ENCODE peak calls at places on chromosomes 1 and 21, in seven cellular contexts. One of them, this sample, is unnamed.

GRCh38 chr1:7257225-7257624 is 472.0 kb downstream of the CAMTA1 start:
- DNase-seq in globus pallidus: no peak
- DNase-seq in SW480: no peak
- DNase-seq in activated CD4-positive, alpha-beta T cell treated with anti-CD3 and anti-CD28 coated beads for 24 hours: no peak
- DNase-seq in esophagus squamous epithelium: no peak
- DNase-seq in pancreas: no peak
- DNase-seq in NCI-H146: peak
- DNase-seq in this sample: no peak

GRCh38 chr21:41601573-41602371 is 93.8 kb upstream of the TMPRSS2 start:
- DNase-seq in activated CD4-positive, alpha-beta T cell treated with anti-CD3 and anti-CD28 coated beads for 24 hours: no peak
- DNase-seq in SW480: no peak
- DNase-seq in pancreas: peak
- DNase-seq in globus pallidus: no peak
- DNase-seq in esophagus squamous epithelium: no peak
- DNase-seq in NCI-H146: no peak
- DNase-seq in this sample: no peak

GRCh38 chr1:219257751-219258150 is 84.1 kb downstream of the LYPLAL1 start:
- DNase-seq in pancreas: no peak
- DNase-seq in NCI-H146: no peak
- DNase-seq in globus pallidus: no peak
- DNase-seq in SW480: no peak
- DNase-seq in esophagus squamous epithelium: no peak
- DNase-seq in activated CD4-positive, alpha-beta T cell treated with anti-CD3 and anti-CD28 coated beads for 24 hours: no peak
- DNase-seq in this sample: no peak

GRCh38 chr1:17586172-17586963 is 46.9 kb downstream of the ARHGEF10L start:
- DNase-seq in NCI-H146: no peak
- DNase-seq in pancreas: no peak
- DNase-seq in globus pallidus: no peak
- DNase-seq in esophagus squamous epithelium: no peak
- DNase-seq in SW480: peak
- DNase-seq in activated CD4-positive, alpha-beta T cell treated with anti-CD3 and anti-CD28 coated beads for 24 hours: no peak
- DNase-seq in this sample: no peak

GRCh38 chr1:8382051-8382505 is 64.2 kb downstream of the SLC45A1 start:
- DNase-seq in activated CD4-positive, alpha-beta T cell treated with anti-CD3 and anti-CD28 coated beads for 24 hours: no peak
- DNase-seq in SW480: no peak
- DNase-seq in esophagus squamous epithelium: no peak
- DNase-seq in globus pallidus: peak
- DNase-seq in NCI-H146: no peak
- DNase-seq in pancreas: no peak
- DNase-seq in this sample: peak

GRCh38 chr1:193727850-193728249 is 541.4 kb upstream of the B3GALT2 start:
- DNase-seq in globus pallidus: no peak
- DNase-seq in esophagus squamous epithelium: no peak
- DNase-seq in NCI-H146: peak
- DNase-seq in SW480: no peak
- DNase-seq in pancreas: no peak
- DNase-seq in activated CD4-positive, alpha-beta T cell treated with anti-CD3 and anti-CD28 coated beads for 24 hours: no peak
- DNase-seq in this sample: no peak

GRCh38 chr1:159000627-159001026 is 9.1 kb upstream of the IFI16 start:
- DNase-seq in activated CD4-positive, alpha-beta T cell treated with anti-CD3 and anti-CD28 coated beads for 24 hours: no peak
- DNase-seq in globus pallidus: peak
- DNase-seq in pancreas: no peak
- DNase-seq in esophagus squamous epithelium: no peak
- DNase-seq in SW480: peak
- DNase-seq in NCI-H146: no peak
- DNase-seq in this sample: peak

GRCh38 chr1:205440476-205441317 is 15.1 kb downstream of the BLACAT1 start:
- DNase-seq in esophagus squamous epithelium: no peak
- DNase-seq in SW480: peak
- DNase-seq in activated CD4-positive, alpha-beta T cell treated with anti-CD3 and anti-CD28 coated beads for 24 hours: peak
- DNase-seq in pancreas: peak
- DNase-seq in NCI-H146: peak
- DNase-seq in globus pallidus: peak
- DNase-seq in this sample: peak

GRCh38 chr1:110554871-110555801 is 36.2 kb upstream of the KCNA10 start:
- DNase-seq in NCI-H146: peak
- DNase-seq in activated CD4-positive, alpha-beta T cell treated with anti-CD3 and anti-CD28 coated beads for 24 hours: peak
- DNase-seq in esophagus squamous epithelium: no peak
- DNase-seq in SW480: peak
- DNase-seq in globus pallidus: peak
- DNase-seq in pancreas: peak
- DNase-seq in this sample: peak

GRCh38 chr1:31405578-31406245 is 7.3 kb upstream of the SERINC2 start:
- DNase-seq in SW480: no peak
- DNase-seq in activated CD4-positive, alpha-beta T cell treated with anti-CD3 and anti-CD28 coated beads for 24 hours: no peak
- DNase-seq in NCI-H146: no peak
- DNase-seq in pancreas: no peak
- DNase-seq in esophagus squamous epithelium: no peak
- DNase-seq in globus pallidus: no peak
- DNase-seq in this sample: no peak

GRCh38 chr1:12296623-12297022 is 66.8 kb downstream of the VPS13D start:
- DNase-seq in SW480: no peak
- DNase-seq in NCI-H146: no peak
- DNase-seq in globus pallidus: no peak
- DNase-seq in esophagus squamous epithelium: no peak
- DNase-seq in activated CD4-positive, alpha-beta T cell treated with anti-CD3 and anti-CD28 coated beads for 24 hours: no peak
- DNase-seq in pancreas: no peak
- DNase-seq in this sample: no peak

GRCh38 chr1:112508242-112509004 is at the start of gene WNT2B:
- DNase-seq in globus pallidus: no peak
- DNase-seq in pancreas: peak
- DNase-seq in esophagus squamous epithelium: no peak
- DNase-seq in activated CD4-positive, alpha-beta T cell treated with anti-CD3 and anti-CD28 coated beads for 24 hours: peak
- DNase-seq in NCI-H146: peak
- DNase-seq in SW480: peak
- DNase-seq in this sample: peak

GRCh38 chr1:19811206-19811851 is 3.8 kb downstream of the RNF186 start:
- DNase-seq in NCI-H146: peak
- DNase-seq in SW480: peak
- DNase-seq in activated CD4-positive, alpha-beta T cell treated with anti-CD3 and anti-CD28 coated beads for 24 hours: peak
- DNase-seq in esophagus squamous epithelium: no peak
- DNase-seq in globus pallidus: no peak
- DNase-seq in pancreas: peak
- DNase-seq in this sample: no peak

GRCh38 chr1:175920401-175920800 is 177.0 kb upstream of the TNR start:
- DNase-seq in NCI-H146: no peak
- DNase-seq in activated CD4-positive, alpha-beta T cell treated with anti-CD3 and anti-CD28 coated beads for 24 hours: no peak
- DNase-seq in esophagus squamous epithelium: no peak
- DNase-seq in globus pallidus: no peak
- DNase-seq in SW480: no peak
- DNase-seq in pancreas: no peak
- DNase-seq in this sample: no peak

GRCh38 chr1:233075045-233075444 is 124.6 kb downstream of the NTPCR start:
- DNase-seq in NCI-H146: no peak
- DNase-seq in esophagus squamous epithelium: no peak
- DNase-seq in pancreas: no peak
- DNase-seq in activated CD4-positive, alpha-beta T cell treated with anti-CD3 and anti-CD28 coated beads for 24 hours: no peak
- DNase-seq in globus pallidus: no peak
- DNase-seq in SW480: no peak
- DNase-seq in this sample: no peak

GRCh38 chr1:234123867-234124266 is 219.4 kb downstream of the SLC35F3 start:
- DNase-seq in esophagus squamous epithelium: no peak
- DNase-seq in SW480: no peak
- DNase-seq in NCI-H146: no peak
- DNase-seq in pancreas: no peak
- DNase-seq in globus pallidus: no peak
- DNase-seq in activated CD4-positive, alpha-beta T cell treated with anti-CD3 and anti-CD28 coated beads for 24 hours: no peak
- DNase-seq in this sample: no peak

GRCh38 chr21:41166947-41167346 is 1.0 kb upstream of the BACE2 start:
- DNase-seq in NCI-H146: no peak
- DNase-seq in activated CD4-positive, alpha-beta T cell treated with anti-CD3 and anti-CD28 coated beads for 24 hours: no peak
- DNase-seq in esophagus squamous epithelium: no peak
- DNase-seq in globus pallidus: no peak
- DNase-seq in SW480: no peak
- DNase-seq in pancreas: no peak
- DNase-seq in this sample: no peak

GRCh38 chr21:37874904-37875780 is 41.1 kb downstream of the KCNJ6 start:
- DNase-seq in pancreas: no peak
- DNase-seq in esophagus squamous epithelium: no peak
- DNase-seq in activated CD4-positive, alpha-beta T cell treated with anti-CD3 and anti-CD28 coated beads for 24 hours: no peak
- DNase-seq in globus pallidus: no peak
- DNase-seq in SW480: no peak
- DNase-seq in NCI-H146: no peak
- DNase-seq in this sample: no peak

GRCh38 chr21:32096411-32096810 is 182.4 kb downstream of the MIS18A start:
- DNase-seq in esophagus squamous epithelium: no peak
- DNase-seq in SW480: peak
- DNase-seq in pancreas: no peak
- DNase-seq in NCI-H146: peak
- DNase-seq in globus pallidus: no peak
- DNase-seq in activated CD4-positive, alpha-beta T cell treated with anti-CD3 and anti-CD28 coated beads for 24 hours: no peak
- DNase-seq in this sample: no peak

GRCh38 chr1:9689011-9689706 is 37.6 kb downstream of the PIK3CD start:
- DNase-seq in SW480: peak
- DNase-seq in NCI-H146: peak
- DNase-seq in globus pallidus: peak
- DNase-seq in activated CD4-positive, alpha-beta T cell treated with anti-CD3 and anti-CD28 coated beads for 24 hours: peak
- DNase-seq in pancreas: peak
- DNase-seq in esophagus squamous epithelium: no peak
- DNase-seq in this sample: peak

GRCh38 chr1:195717651-195718050 is 890.6 kb downstream of the KCNT2 start:
- DNase-seq in SW480: peak
- DNase-seq in activated CD4-positive, alpha-beta T cell treated with anti-CD3 and anti-CD28 coated beads for 24 hours: no peak
- DNase-seq in pancreas: no peak
- DNase-seq in NCI-H146: no peak
- DNase-seq in esophagus squamous epithelium: no peak
- DNase-seq in globus pallidus: no peak
- DNase-seq in this sample: no peak

GRCh38 chr1:162279099-162279498 is 97.6 kb downstream of the SPATA46 start:
- DNase-seq in esophagus squamous epithelium: no peak
- DNase-seq in pancreas: no peak
- DNase-seq in SW480: no peak
- DNase-seq in globus pallidus: no peak
- DNase-seq in NCI-H146: peak
- DNase-seq in activated CD4-positive, alpha-beta T cell treated with anti-CD3 and anti-CD28 coated beads for 24 hours: no peak
- DNase-seq in this sample: no peak

GRCh38 chr1:223323491-223324484 is 40.2 kb downstream of the SUSD4 start:
- DNase-seq in pancreas: no peak
- DNase-seq in esophagus squamous epithelium: no peak
- DNase-seq in NCI-H146: no peak
- DNase-seq in activated CD4-positive, alpha-beta T cell treated with anti-CD3 and anti-CD28 coated beads for 24 hours: no peak
- DNase-seq in SW480: no peak
- DNase-seq in globus pallidus: no peak
- DNase-seq in this sample: no peak

GRCh38 chr1:20149601-20150325 is 10.6 kb downstream of the PLA2G2F start:
- DNase-seq in pancreas: no peak
- DNase-seq in esophagus squamous epithelium: no peak
- DNase-seq in activated CD4-positive, alpha-beta T cell treated with anti-CD3 and anti-CD28 coated beads for 24 hours: no peak
- DNase-seq in globus pallidus: no peak
- DNase-seq in SW480: no peak
- DNase-seq in NCI-H146: no peak
- DNase-seq in this sample: no peak

GRCh38 chr1:183693521-183693920 is 40.4 kb upstream of the APOBEC4 start:
- DNase-seq in esophagus squamous epithelium: no peak
- DNase-seq in globus pallidus: no peak
- DNase-seq in pancreas: no peak
- DNase-seq in activated CD4-positive, alpha-beta T cell treated with anti-CD3 and anti-CD28 coated beads for 24 hours: no peak
- DNase-seq in NCI-H146: no peak
- DNase-seq in SW480: no peak
- DNase-seq in this sample: no peak

GRCh38 chr1:63448741-63449140 is 74.3 kb downstream of the ITGB3BP start:
- DNase-seq in activated CD4-positive, alpha-beta T cell treated with anti-CD3 and anti-CD28 coated beads for 24 hours: no peak
- DNase-seq in pancreas: no peak
- DNase-seq in esophagus squamous epithelium: no peak
- DNase-seq in SW480: no peak
- DNase-seq in globus pallidus: no peak
- DNase-seq in NCI-H146: no peak
- DNase-seq in this sample: no peak

GRCh38 chr1:35220976-35221375 is 28.0 kb upstream of the SFPQ start:
- DNase-seq in activated CD4-positive, alpha-beta T cell treated with anti-CD3 and anti-CD28 coated beads for 24 hours: no peak
- DNase-seq in pancreas: no peak
- DNase-seq in globus pallidus: no peak
- DNase-seq in SW480: peak
- DNase-seq in esophagus squamous epithelium: no peak
- DNase-seq in NCI-H146: peak
- DNase-seq in this sample: no peak

GRCh38 chr1:17120962-17121837 is 1.9 kb upstream of the PADI2 start:
- DNase-seq in globus pallidus: no peak
- DNase-seq in pancreas: no peak
- DNase-seq in SW480: peak
- DNase-seq in esophagus squamous epithelium: no peak
- DNase-seq in NCI-H146: no peak
- DNase-seq in activated CD4-positive, alpha-beta T cell treated with anti-CD3 and anti-CD28 coated beads for 24 hours: no peak
- DNase-seq in this sample: no peak

GRCh38 chr1:231612393-231613089 is 14.0 kb upstream of the DISC1 start:
- DNase-seq in NCI-H146: no peak
- DNase-seq in activated CD4-positive, alpha-beta T cell treated with anti-CD3 and anti-CD28 coated beads for 24 hours: no peak
- DNase-seq in pancreas: no peak
- DNase-seq in esophagus squamous epithelium: no peak
- DNase-seq in globus pallidus: no peak
- DNase-seq in SW480: no peak
- DNase-seq in this sample: no peak

GRCh38 chr1:229913491-229913890 is 153.5 kb upstream of the GALNT2 start:
- DNase-seq in SW480: no peak
- DNase-seq in globus pallidus: no peak
- DNase-seq in esophagus squamous epithelium: no peak
- DNase-seq in NCI-H146: peak
- DNase-seq in pancreas: no peak
- DNase-seq in activated CD4-positive, alpha-beta T cell treated with anti-CD3 and anti-CD28 coated beads for 24 hours: no peak
- DNase-seq in this sample: no peak

GRCh38 chr21:33317226-33317625 is 7.5 kb upstream of the IFNAR1 start:
- DNase-seq in esophagus squamous epithelium: no peak
- DNase-seq in globus pallidus: no peak
- DNase-seq in SW480: no peak
- DNase-seq in activated CD4-positive, alpha-beta T cell treated with anti-CD3 and anti-CD28 coated beads for 24 hours: no peak
- DNase-seq in NCI-H146: no peak
- DNase-seq in pancreas: no peak
- DNase-seq in this sample: no peak

GRCh38 chr1:51313268-51313852 is 17.0 kb downstream of the TTC39A start:
- DNase-seq in SW480: no peak
- DNase-seq in pancreas: no peak
- DNase-seq in esophagus squamous epithelium: no peak
- DNase-seq in NCI-H146: no peak
- DNase-seq in activated CD4-positive, alpha-beta T cell treated with anti-CD3 and anti-CD28 coated beads for 24 hours: no peak
- DNase-seq in globus pallidus: no peak
- DNase-seq in this sample: no peak